ENCODE peak calls at places on chromosome 15, in six cellular contexts. Z is CD4-positive, alpha-beta T cell; S is ACHN; M is activated CD8-positive, alpha-beta memory T cell treated with anti-CD3 and anti-CD28 coated beads for 48 hours; W is GM12864; P is C1 segment of cervical spinal cord. R is an unnamed sample.

GRCh38 chr15:90660195-90660995 is 56.8 kb upstream of the BLM start:
- DNase-seq in Z (peak; percentile 22), S (peak; percentile 66), M (peak; percentile 51), W (peak; percentile 79), P (no peak), R (peak; percentile 44)

GRCh38 chr15:89198196-89198595 is 23.2 kb downstream of the RLBP1 start:
- DNase-seq in Z (no peak), S (no peak), M (no peak), W (no peak), P (no peak), R (no peak)

GRCh38 chr15:71472699-71473098 is 337.7 kb upstream of the NR2E3 start:
- DNase-seq in Z (no peak), S (no peak), M (no peak), W (no peak), P (no peak), R (no peak)

GRCh38 chr15:89307046-89307587 is 27.5 kb downstream of the POLG start:
- DNase-seq in Z (no peak), S (peak; percentile 23), M (no peak), W (no peak), P (no peak), R (no peak)

GRCh38 chr15:95304116-95304873 is 1026.2 kb upstream of the NR2F2 start:
- DNase-seq in Z (no peak), S (no peak), M (no peak), W (no peak), P (no peak), R (no peak)

GRCh38 chr15:82177291-82178010 is 85.1 kb downstream of the EFL1 start:
- DNase-seq in Z (no peak), S (no peak), M (no peak), W (no peak), P (no peak), R (no peak)

GRCh38 chr15:75203017-75203907 is 1.6 kb downstream of the C15orf39 start:
- DNase-seq in Z (no peak), S (peak; percentile 8), M (no peak), W (no peak), P (no peak), R (no peak)

GRCh38 chr15:58564967-58565366 is 133.2 kb downstream of the LIPC start:
- DNase-seq in Z (no peak), S (no peak), M (no peak), W (no peak), P (no peak), R (no peak)

GRCh38 chr15:78075490-78076230 is 1.9 kb downstream of the TBC1D2B start:
- DNase-seq in Z (no peak), S (no peak), M (no peak), W (no peak), P (no peak), R (no peak)

GRCh38 chr15:25175033-25175788 is 220.4 kb downstream of the SNRPN start:
- DNase-seq in Z (no peak), S (no peak), M (no peak), W (no peak), P (no peak), R (no peak)

GRCh38 chr15:75695206-75695605 is 17.4 kb downstream of the CSPG4 start:
- DNase-seq in Z (no peak), S (no peak), M (no peak), W (no peak), P (no peak), R (no peak)

GRCh38 chr15:80343610-80344009 is 60.6 kb upstream of the ARNT2 start:
- DNase-seq in Z (no peak), S (no peak), M (no peak), W (no peak), P (no peak), R (no peak)

GRCh38 chr15:97745481-97746071 is 214.9 kb upstream of the ARRDC4 start:
- DNase-seq in Z (no peak), S (peak; percentile 25), M (no peak), W (peak; percentile 3), P (no peak), R (no peak)

GRCh38 chr15:55774113-55774970 is 31.4 kb upstream of the PRTG start:
- DNase-seq in Z (peak; percentile 7), S (peak; percentile 44), M (no peak), W (no peak), P (no peak), R (peak; percentile 31)

GRCh38 chr15:82538961-82539689 is 1.1 kb downstream of the RPS17 start:
- DNase-seq in Z (no peak), S (no peak), M (no peak), W (no peak), P (no peak), R (no peak)

GRCh38 chr15:65086680-65087111 is 10.2 kb downstream of the KBTBD13 start:
- DNase-seq in Z (no peak), S (no peak), M (no peak), W (no peak), P (no peak), R (no peak)

GRCh38 chr15:97502038-97502437 is 458.5 kb upstream of the ARRDC4 start:
- DNase-seq in Z (no peak), S (no peak), M (no peak), W (no peak), P (no peak), R (no peak)

GRCh38 chr15:87672309-87672897 is 584.1 kb downstream of the NTRK3 start:
- DNase-seq in Z (no peak), S (peak; percentile 49), M (no peak), W (no peak), P (no peak), R (no peak)

GRCh38 chr15:56244237-56244810 is 645 bp upstream of the RFX7 start:
- DNase-seq in Z (peak; percentile 2), S (peak; percentile 82), M (peak; percentile 10), W (no peak), P (peak; percentile 62), R (peak; percentile 12)

GRCh38 chr15:86772369-86773059 is 692.8 kb downstream of the AGBL1 start:
- DNase-seq in Z (no peak), S (no peak), M (no peak), W (no peak), P (no peak), R (no peak)

GRCh38 chr15:41904487-41905359 is 10.9 kb upstream of the SPTBN5 start:
- DNase-seq in Z (peak; percentile 66), S (peak; percentile 63), M (no peak), W (peak; percentile 16), P (peak; percentile 35), R (peak; percentile 79)

GRCh38 chr15:71392821-71393220 is 277.6 kb downstream of the THSD4 start:
- DNase-seq in Z (no peak), S (no peak), M (no peak), W (no peak), P (no peak), R (no peak)

GRCh38 chr15:31262143-31262530 is 64.5 kb upstream of the KLF13 start:
- DNase-seq in Z (no peak), S (no peak), M (no peak), W (no peak), P (no peak), R (no peak)

GRCh38 chr15:45664451-45664850 is 29.6 kb downstream of the SQOR start:
- DNase-seq in Z (no peak), S (no peak), M (no peak), W (no peak), P (no peak), R (no peak)

GRCh38 chr15:60299452-60300047 is 98.2 kb downstream of the ANXA2 start:
- DNase-seq in Z (no peak), S (no peak), M (no peak), W (no peak), P (peak; percentile 19), R (no peak)

GRCh38 chr15:25766421-25766820 is 96.7 kb downstream of the ATP10A start:
- DNase-seq in Z (no peak), S (no peak), M (no peak), W (no peak), P (no peak), R (no peak)

GRCh38 chr15:56759450-56759845 is 26.1 kb upstream of the ZNF280D start:
- DNase-seq in Z (no peak), S (peak; percentile 51), M (no peak), W (no peak), P (no peak), R (no peak)

GRCh38 chr15:65804252-65804931 is 12.3 kb upstream of the DENND4A start:
- DNase-seq in Z (no peak), S (no peak), M (no peak), W (no peak), P (no peak), R (no peak)

GRCh38 chr15:80246425-80246894 is 5.6 kb downstream of the CTXND1 start:
- DNase-seq in Z (no peak), S (no peak), M (no peak), W (no peak), P (peak; percentile 17), R (no peak)

GRCh38 chr15:72184165-72184811 is 13.3 kb downstream of the GRAMD2A start:
- DNase-seq in Z (no peak), S (peak; percentile 71), M (no peak), W (no peak), P (no peak), R (no peak)

GRCh38 chr15:41566121-41566885 is 7.3 kb downstream of the TYRO3 start:
- DNase-seq in Z (no peak), S (no peak), M (no peak), W (no peak), P (no peak), R (no peak)

GRCh38 chr15:73352082-73352481 is 16.7 kb downstream of the HCN4 start:
- DNase-seq in Z (no peak), S (no peak), M (no peak), W (no peak), P (no peak), R (no peak)